ENCODE peak calls at places on chromosome 1, in eight cellular contexts. L is suprapubic skin, U is uterus, A is vagina, V is GM12892, Y is tibial nerve, D is A549, E is HCT116. X is an unnamed sample.

GRCh38 chr1:167262820-167263219 is 42.1 kb downstream of the POU2F1 start:
- DNase-seq in L (no peak), U (no peak), A (no peak), V (no peak), Y (no peak), D (no peak), E (no peak), X (no peak)

GRCh38 chr1:202016022-202016624 is 5.7 kb downstream of the ELF3 start:
- DNase-seq in L (no peak), U (no peak), A (no peak), V (no peak), Y (no peak), D (no peak), E (no peak), X (no peak)

GRCh38 chr1:219081943-219082925 is 91.4 kb upstream of the LYPLAL1 start:
- DNase-seq in L (no peak), U (no peak), A (no peak), V (no peak), Y (no peak), D (no peak), E (no peak), X (no peak)

GRCh38 chr1:26412180-26412840 is 1.7 kb downstream of the LIN28A start:
- DNase-seq in L (no peak), U (no peak), A (no peak), V (no peak), Y (no peak), D (no peak), E (no peak), X (no peak)

GRCh38 chr1:227944066-227944930 is 3.4 kb downstream of the WNT9A start:
- DNase-seq in L (peak), U (peak), A (no peak), V (no peak), Y (peak), D (no peak), E (no peak), X (no peak)

GRCh38 chr1:84267476-84267875 is 34.0 kb upstream of the SAMD13 start:
- DNase-seq in L (no peak), U (no peak), A (no peak), V (no peak), Y (no peak), D (no peak), E (no peak), X (no peak)

GRCh38 chr1:153506831-153507413 is 28.9 kb downstream of the S100A6 start:
- DNase-seq in L (peak), U (peak), A (peak), V (no peak), Y (peak), D (peak), E (no peak), X (no peak)

GRCh38 chr1:22739648-22740385 is 29.2 kb downstream of the EPHB2 start:
- DNase-seq in L (no peak), U (peak), A (no peak), V (no peak), Y (peak), D (peak), E (no peak), X (no peak)

GRCh38 chr1:37721565-37721964 is 29.2 kb downstream of the CDCA8 start:
- DNase-seq in L (no peak), U (no peak), A (no peak), V (no peak), Y (no peak), D (no peak), E (no peak), X (no peak)

GRCh38 chr1:231594749-231595148 is 31.8 kb upstream of the DISC1 start:
- DNase-seq in L (no peak), U (no peak), A (no peak), V (no peak), Y (no peak), D (no peak), E (no peak), X (no peak)

GRCh38 chr1:59738591-59739015 is 76.1 kb upstream of the HOOK1 start:
- DNase-seq in L (no peak), U (no peak), A (no peak), V (no peak), Y (no peak), D (no peak), E (no peak), X (no peak)

GRCh38 chr1:91226741-91227140 is 177.9 kb downstream of the HFM1 start:
- DNase-seq in L (no peak), U (no peak), A (no peak), V (no peak), Y (no peak), D (no peak), E (no peak), X (no peak)

GRCh38 chr1:225999912-226000337 is 782 bp upstream of the SDE2 start:
- DNase-seq in L (no peak), U (no peak), A (no peak), V (no peak), Y (no peak), D (no peak), E (no peak), X (peak)

GRCh38 chr1:77313491-77313890 is 31.7 kb downstream of the AK5 start:
- DNase-seq in L (no peak), U (no peak), A (no peak), V (no peak), Y (no peak), D (peak), E (peak), X (no peak)

GRCh38 chr1:118937413-118937812 is 50.7 kb downstream of the TBX15 start:
- DNase-seq in L (no peak), U (no peak), A (no peak), V (no peak), Y (no peak), D (no peak), E (no peak), X (no peak)

GRCh38 chr1:20242890-20243479 is 47.7 kb upstream of the VWA5B1 start:
- DNase-seq in L (no peak), U (no peak), A (no peak), V (no peak), Y (no peak), D (no peak), E (no peak), X (no peak)

GRCh38 chr1:184472117-184472516 is 85.3 kb downstream of the C1orf21 start:
- DNase-seq in L (no peak), U (no peak), A (no peak), V (no peak), Y (no peak), D (no peak), E (no peak), X (no peak)

GRCh38 chr1:71307451-71307850 is 226.6 kb upstream of the ZRANB2 start:
- DNase-seq in L (no peak), U (no peak), A (no peak), V (no peak), Y (no peak), D (no peak), E (no peak), X (no peak)

GRCh38 chr1:43711049-43711448 is 3.7 kb downstream of the ST3GAL3 start:
- DNase-seq in L (no peak), U (no peak), A (no peak), V (no peak), Y (no peak), D (no peak), E (no peak), X (no peak)

GRCh38 chr1:43338001-43338400 is 383 bp downstream of the MPL start:
- DNase-seq in L (no peak), U (no peak), A (no peak), V (no peak), Y (no peak), D (no peak), E (no peak), X (no peak)

GRCh38 chr1:161185732-161186311 is 8.5 kb upstream of the B4GALT3 start:
- DNase-seq in L (no peak), U (no peak), A (no peak), V (no peak), Y (no peak), D (no peak), E (no peak), X (no peak)

GRCh38 chr1:27102707-27103468 is 52.0 kb downstream of the SLC9A1 start:
- DNase-seq in L (peak), U (peak), A (no peak), V (peak), Y (peak), D (peak), E (no peak), X (no peak)

GRCh38 chr1:236338096-236338495 is 56.0 kb upstream of the EDARADD start:
- DNase-seq in L (no peak), U (no peak), A (no peak), V (no peak), Y (no peak), D (no peak), E (no peak), X (no peak)

GRCh38 chr1:154999651-155000474 is 2.7 kb upstream of the ZBTB7B start:
- DNase-seq in L (no peak), U (peak), A (peak), V (no peak), Y (no peak), D (no peak), E (no peak), X (peak)

GRCh38 chr1:172451002-172451443 is 7.2 kb upstream of the PIGC start:
- DNase-seq in L (no peak), U (no peak), A (no peak), V (no peak), Y (no peak), D (peak), E (no peak), X (peak)

GRCh38 chr1:8170059-8170835 is 144.1 kb upstream of the ERRFI1 start:
- DNase-seq in L (no peak), U (no peak), A (no peak), V (no peak), Y (no peak), D (no peak), E (no peak), X (no peak)

GRCh38 chr1:24278726-24279125 is 40.4 kb upstream of the GRHL3 start:
- DNase-seq in L (no peak), U (no peak), A (no peak), V (no peak), Y (no peak), D (no peak), E (no peak), X (no peak)

DNA sequence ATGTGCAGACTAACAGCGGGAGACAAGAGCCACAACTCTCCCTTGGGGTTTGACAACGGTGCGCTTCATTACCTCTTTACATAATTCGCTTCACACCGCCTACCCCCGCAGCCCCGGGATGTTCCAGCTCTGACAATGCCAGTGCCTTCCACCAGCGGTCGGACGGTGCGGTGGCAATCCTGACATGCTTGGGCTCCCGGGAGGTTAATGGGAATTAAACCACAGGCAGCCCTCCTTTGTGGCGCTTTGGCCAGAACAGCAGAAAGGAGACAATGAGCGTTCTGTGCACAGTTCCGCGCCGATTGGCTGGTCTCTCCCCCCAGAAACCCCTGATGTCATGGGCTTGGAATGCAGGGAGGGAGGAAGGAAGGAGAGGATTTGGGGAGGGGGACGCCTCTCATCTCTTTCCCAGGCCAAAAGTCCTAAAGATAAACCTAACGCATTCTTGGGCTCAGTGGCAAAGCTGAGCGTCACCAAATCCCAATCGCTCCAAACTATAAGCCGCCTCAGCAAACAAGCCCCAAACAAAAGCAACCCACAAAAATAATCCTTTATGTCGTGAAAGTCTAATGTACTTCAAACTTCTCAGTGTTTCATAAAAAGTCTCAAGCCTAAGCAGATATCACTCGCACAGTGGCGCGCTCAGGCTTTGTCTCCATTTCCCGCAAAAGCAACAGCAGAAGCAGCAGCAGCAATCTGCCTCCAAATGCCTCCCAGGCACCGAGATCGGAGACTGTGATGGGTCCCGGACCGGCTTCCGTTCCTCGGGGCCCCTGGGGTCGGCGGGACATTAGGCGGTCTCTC is 1.1 kb downstream of the CNN3 start:
- DNase-seq in L (peak), U (peak), A (no peak), V (peak), Y (peak), D (peak), E (peak), X (no peak)
- TF ChIP-seq POLR2A in L (no peak), U (peak), A (peak), V (no peak), Y (peak), D (no peak), E (no peak), X (no peak)

GRCh38 chr1:28510350-28511223 is 4.7 kb downstream of the RCC1 start:
- DNase-seq in L (no peak), U (no peak), A (no peak), V (no peak), Y (no peak), D (no peak), E (no peak), X (no peak)
- TF ChIP-seq POLR2A in L (no peak), U (no peak), A (no peak), V (peak), Y (no peak), D (no peak), E (peak), X (peak)

DNA sequence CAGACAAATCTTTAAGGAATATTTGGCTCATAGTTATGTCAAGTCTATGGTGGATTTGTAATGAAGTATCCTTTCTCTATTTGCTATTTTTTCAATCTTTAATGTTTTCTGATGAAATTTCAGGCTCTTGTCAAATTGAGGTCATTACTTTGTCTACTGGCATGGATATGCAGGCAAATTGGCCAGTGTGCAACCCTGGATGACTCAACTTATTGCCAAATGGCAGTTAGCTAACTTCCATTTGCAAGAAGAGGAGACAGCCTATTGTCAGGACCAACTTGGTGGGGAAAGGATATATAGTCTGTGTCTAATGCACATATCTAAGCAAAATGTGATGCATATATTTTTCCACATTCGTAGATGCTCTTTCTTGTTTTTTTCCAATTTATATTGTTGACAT is 530.5 kb downstream of the PTBP2 start:
- DNase-seq in L (peak), U (no peak), A (no peak), V (no peak), Y (no peak), D (no peak), E (no peak), X (no peak)
- TF ChIP-seq POLR2A in L (no peak), U (no peak), A (no peak), V (no peak), Y (no peak), D (no peak), E (no peak), X (no peak)

DNA sequence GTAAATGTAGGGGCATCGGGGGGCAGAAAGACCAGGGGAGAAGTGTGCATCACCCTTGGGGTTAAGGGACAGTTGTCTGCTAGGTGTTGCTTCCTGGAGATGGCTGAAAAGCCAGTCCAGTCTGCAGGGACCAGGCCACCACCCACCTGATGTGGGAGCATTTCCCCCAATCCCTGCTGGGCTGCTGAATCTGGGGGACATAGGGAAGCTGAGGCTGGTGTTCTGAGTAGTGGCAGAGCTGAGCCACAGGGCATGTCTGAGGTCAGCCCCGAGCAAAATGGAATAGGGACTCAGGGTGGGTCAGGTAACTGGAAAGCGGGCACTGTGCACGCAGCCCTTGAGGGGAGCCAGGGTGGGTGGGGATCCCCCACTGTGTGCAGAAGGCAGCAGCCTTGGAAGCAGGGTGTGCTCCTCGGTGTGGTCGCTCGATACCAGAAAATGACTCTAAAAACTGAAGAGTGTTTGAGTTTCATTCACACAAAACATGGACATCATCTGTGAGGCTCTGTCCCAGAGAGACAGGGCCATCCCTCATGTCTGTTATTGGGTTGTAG is 2.4 kb upstream of the CCNL2 start:
- DNase-seq in L (no peak), U (no peak), A (no peak), V (no peak), Y (no peak), D (no peak), E (no peak), X (no peak)
- TF ChIP-seq POLR2A in L (no peak), U (no peak), A (no peak), V (no peak), Y (no peak), D (no peak), E (no peak), X (peak)

GRCh38 chr1:53945183-53945432 is 391 bp downstream of the IFT25 start:
- DNase-seq in L (no peak), U (no peak), A (no peak), V (no peak), Y (no peak), D (no peak), E (no peak), X (no peak)

GRCh38 chr1:53947172-53947835 is 1.2 kb downstream of the LRRC42 start:
- DNase-seq in L (no peak), U (no peak), A (no peak), V (no peak), Y (no peak), D (no peak), E (no peak), X (no peak)

GRCh38 chr1:53944469-53945182 is 873 bp downstream of the IFT25 start:
- DNase-seq in L (no peak), U (no peak), A (no peak), V (no peak), Y (no peak), D (no peak), E (no peak), X (no peak)

GRCh38 chr1:53946252-53947171 is at the start of gene LRRC42:
- DNase-seq in L (no peak), U (no peak), A (no peak), V (peak), Y (no peak), D (peak), E (no peak), X (peak)

DNA sequence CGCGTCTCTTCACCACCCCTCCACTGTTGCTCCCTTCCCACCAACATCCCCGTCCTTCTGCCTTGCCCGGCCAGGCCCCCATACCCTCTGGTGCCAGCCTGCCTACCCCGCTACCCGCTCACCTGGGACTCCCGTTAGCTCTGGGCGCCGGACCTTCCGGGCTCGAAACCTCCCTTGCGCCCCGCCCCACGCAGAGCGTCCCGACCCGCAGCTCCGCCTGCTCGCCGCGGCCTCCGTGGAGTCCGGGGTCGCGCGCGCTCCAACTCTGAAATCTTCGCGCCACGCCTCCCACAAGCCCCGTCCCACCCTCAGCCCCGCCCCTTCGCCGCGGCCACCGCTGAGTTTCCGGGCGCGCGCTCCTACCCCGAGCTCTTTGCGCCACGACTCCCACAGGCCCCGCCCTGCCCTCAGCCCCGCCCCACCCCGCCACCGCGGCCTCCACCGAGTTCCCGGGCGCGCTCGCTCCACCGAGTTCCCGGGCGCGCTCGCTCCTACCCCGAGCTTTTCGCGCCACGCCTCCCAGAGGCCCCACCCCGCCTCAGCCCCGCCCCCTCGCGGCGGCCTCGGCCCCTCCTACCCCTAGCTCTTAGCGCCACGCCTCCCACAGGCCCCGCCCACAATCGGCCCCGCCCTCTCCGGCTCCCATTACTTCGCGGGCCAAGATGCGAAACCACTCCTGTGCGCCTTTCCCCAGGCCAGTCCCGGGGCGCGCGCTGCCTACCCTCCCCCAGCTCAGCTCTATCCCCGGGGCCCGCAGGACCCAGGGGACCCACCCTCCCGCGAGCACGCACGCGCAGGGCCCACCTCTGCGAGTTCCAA is at the start of gene IFT25:
- DNase-seq in L (peak), U (peak), A (peak), V (peak), Y (peak), D (peak), E (peak), X (peak)
- TF ChIP-seq POLR2A in L (no peak), U (peak), A (peak), V (peak), Y (peak), D (peak), E (peak), X (peak)

X was measured in erythroblast.